ENCODE peak calls at places on chromosome 11, in four cellular contexts. R, P, E and F are unnamed samples.

GRCh38 chr11:61853698-61854169 is 25.6 kb downstream of the FADS2 start:
- DNase-seq in R (no peak), P (no peak), E (no peak), F (no peak)

GRCh38 chr11:13289081-13289480 is 11.5 kb downstream of the BMAL1 start:
- DNase-seq in R (no peak), P (no peak), E (no peak), F (no peak)

GRCh38 chr11:102495161-102496042 is 35.1 kb downstream of the MMP7 start:
- DNase-seq in R (no peak), P (no peak), E (peak), F (no peak)

GRCh38 chr11:2393111-2393868 is 7.3 kb upstream of the TSSC4 start:
- DNase-seq in R (no peak), P (no peak), E (peak), F (no peak)

GRCh38 chr11:33778682-33779081 is 4.4 kb upstream of the FBXO3 start:
- DNase-seq in R (no peak), P (no peak), E (no peak), F (no peak)

GRCh38 chr11:19253149-19253540 is 12.4 kb upstream of the E2F8 start:
- DNase-seq in R (no peak), P (no peak), E (no peak), F (no peak)

GRCh38 chr11:105719073-105719846 is 109.4 kb downstream of the GRIA4 start:
- DNase-seq in R (no peak), P (no peak), E (peak), F (no peak)

GRCh38 chr11:73194034-73194507 is 24.0 kb upstream of the P2RY2 start:
- DNase-seq in R (no peak), P (peak), E (no peak), F (no peak)

GRCh38 chr11:48002565-48002964 is 22.2 kb downstream of the PTPRJ start:
- DNase-seq in R (no peak), P (no peak), E (no peak), F (no peak)

GRCh38 chr11:614583-615452 is 932 bp downstream of the IRF7 start:
- DNase-seq in R (peak), P (peak), E (no peak), F (no peak)

GRCh38 chr11:91326751-91327150 is 897.9 kb upstream of the FAT3 start:
- DNase-seq in R (no peak), P (no peak), E (no peak), F (no peak)

GRCh38 chr11:612201-612960 is 3.4 kb downstream of the IRF7 start:
- DNase-seq in R (no peak), P (peak), E (no peak), F (no peak)

GRCh38 chr11:61777234-61778090 is 14.9 kb downstream of the TMEM258 start:
- DNase-seq in R (peak), P (peak), E (peak), F (no peak)

GRCh38 chr11:33257897-33258630 is 883 bp downstream of the HIPK3 start:
- DNase-seq in R (peak), P (peak), E (peak), F (peak)

GRCh38 chr11:120800206-120800605 is 223.7 kb upstream of the TBCEL start:
- DNase-seq in R (no peak), P (no peak), E (no peak), F (no peak)

GRCh38 chr11:88428959-88429358 is 91.4 kb upstream of the CTSC start:
- DNase-seq in R (no peak), P (no peak), E (no peak), F (no peak)

GRCh38 chr11:75714211-75714610 is 3.4 kb upstream of the MOGAT2 start:
- DNase-seq in R (no peak), P (no peak), E (no peak), F (no peak)

GRCh38 chr11:119206512-119207299 is 567 bp downstream of the CBL start:
- DNase-seq in R (no peak), P (peak), E (peak), F (peak)

GRCh38 chr11:114215871-114216803 is 80.1 kb upstream of the NNMT start:
- DNase-seq in R (no peak), P (no peak), E (no peak), F (no peak)

GRCh38 chr11:75242722-75243600 is 2.4 kb downstream of the TPBGL start:
- DNase-seq in R (no peak), P (no peak), E (no peak), F (no peak)

GRCh38 chr11:65695459-65696241 is 16.4 kb upstream of the KAT5 start:
- DNase-seq in R (no peak), P (no peak), E (no peak), F (no peak)

GRCh38 chr11:109522116-109522755 is 100.2 kb downstream of the C11orf87 start:
- DNase-seq in R (no peak), P (no peak), E (no peak), F (no peak)

GRCh38 chr11:109885006-109885405 is 208.2 kb upstream of the ZC3H12C start:
- DNase-seq in R (no peak), P (no peak), E (no peak), F (no peak)

GRCh38 chr11:87463486-87464102 is 425.9 kb downstream of the TMEM135 start:
- DNase-seq in R (no peak), P (no peak), E (peak), F (no peak)

GRCh38 chr11:65572356-65573043 is at the start of gene FAM89B:
- DNase-seq in R (peak), P (peak), E (peak), F (peak)

GRCh38 chr11:59141673-59142460 is 789 bp upstream of the FAM111A start:
- DNase-seq in R (no peak), P (no peak), E (no peak), F (no peak)

GRCh38 chr11:97234016-97234415 is 844.2 kb downstream of the JRKL start:
- DNase-seq in R (no peak), P (no peak), E (no peak), F (no peak)

GRCh38 chr11:68706237-68706636 is 21.9 kb downstream of the GAL start:
- DNase-seq in R (no peak), P (no peak), E (no peak), F (no peak)

GRCh38 chr11:12853652-12854296 is 155.3 kb upstream of the RASSF10 start:
- DNase-seq in R (no peak), P (peak), E (no peak), F (no peak)

GRCh38 chr11:35662061-35662648 is 420 bp upstream of the TRIM44 start:
- DNase-seq in R (no peak), P (no peak), E (peak), F (no peak)

GRCh38 chr11:14774738-14775137 is 117.3 kb downstream of the CYP2R1 start:
- DNase-seq in R (no peak), P (no peak), E (no peak), F (no peak)

GRCh38 chr11:14768789-14769188 is 123.2 kb downstream of the CYP2R1 start:
- DNase-seq in R (no peak), P (no peak), E (no peak), F (no peak)

GRCh38 chr11:14775897-14776296 is 116.1 kb downstream of the CYP2R1 start:
- DNase-seq in R (no peak), P (no peak), E (no peak), F (no peak)

DNA sequence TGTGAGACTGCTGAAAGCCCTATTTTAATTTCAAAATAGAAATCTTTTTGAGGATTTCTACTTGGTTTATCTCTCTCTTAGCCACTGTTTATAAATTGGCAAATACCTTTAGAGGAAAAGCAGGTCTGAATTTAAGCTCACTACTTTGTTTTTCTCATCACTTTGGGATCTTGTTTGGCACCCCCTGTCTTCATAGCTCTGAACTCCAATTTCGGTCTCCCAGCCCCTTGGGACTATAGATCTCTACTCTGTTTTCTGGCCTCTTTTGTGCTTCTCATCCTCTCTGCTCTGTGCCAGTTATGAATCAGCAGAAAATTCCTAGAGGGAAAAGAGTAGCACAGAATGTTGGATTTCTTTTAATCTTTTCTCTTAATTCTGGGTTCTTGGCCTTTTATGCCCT is 118.3 kb downstream of the CYP2R1 start:
- DNase-seq in R (no peak), P (no peak), E (no peak), F (no peak)
- TF ChIP-seq CTCF in R (no peak), P (no peak), E (no peak), F (peak)

DNA sequence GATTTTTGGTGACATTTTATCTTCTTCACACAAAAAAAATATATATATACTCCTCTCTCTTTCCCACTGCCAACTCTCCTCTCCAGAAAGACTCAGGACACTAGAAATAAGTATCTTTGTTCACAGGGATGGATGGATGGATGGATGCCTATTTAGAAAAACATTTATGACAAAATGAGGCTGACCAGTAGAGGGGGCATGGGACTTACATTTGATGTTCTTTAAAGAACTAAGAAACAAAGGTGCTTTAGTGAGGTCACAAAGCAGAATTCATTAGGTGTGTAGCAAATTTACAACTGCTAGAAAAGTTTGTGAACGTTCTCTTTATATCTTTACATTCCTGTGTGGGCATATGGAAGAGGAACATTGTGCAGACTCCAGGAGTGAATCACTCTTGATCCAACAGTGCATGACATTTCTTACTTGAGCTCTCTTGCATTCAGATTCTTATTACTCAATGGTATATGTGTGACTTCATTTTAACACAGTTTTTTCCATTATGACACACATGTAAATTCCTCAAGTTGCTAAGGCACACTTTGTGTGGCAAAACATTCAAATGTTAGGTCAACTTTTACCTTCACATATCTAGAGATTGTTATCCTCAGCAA is 15.8 kb upstream of the SIK2 start:
- DNase-seq in R (no peak), P (no peak), E (peak), F (no peak)
- TF ChIP-seq CTCF in R (peak), P (peak), E (peak), F (peak)

DNA sequence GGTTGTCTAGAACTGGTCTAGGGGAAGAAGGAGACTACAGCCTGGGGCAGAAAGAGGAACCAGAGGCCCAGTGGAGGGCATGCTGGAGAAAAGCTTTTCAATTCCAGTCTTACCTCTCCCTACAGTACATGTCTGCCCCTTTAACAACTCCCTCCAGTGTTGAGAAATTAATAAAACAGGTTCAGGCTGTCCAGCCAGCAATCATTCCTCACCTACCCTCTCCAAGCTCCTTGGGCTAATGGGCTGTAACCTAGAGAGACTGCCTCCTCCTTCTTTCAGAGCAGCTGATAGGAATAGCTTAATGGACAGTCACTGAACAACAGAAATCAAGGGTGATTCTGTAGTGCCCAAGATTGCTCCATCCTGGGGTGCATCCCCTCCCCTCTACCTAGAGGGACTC is 8.8 kb downstream of the SLC35F2 start:
- DNase-seq in R (no peak), P (no peak), E (no peak), F (no peak)
- TF ChIP-seq CTCF in R (no peak), P (no peak), E (no peak), F (no peak)

GRCh38 chr11:43504316-43504950 is 145.7 kb downstream of the TTC17 start:
- DNase-seq in R (no peak), P (peak), E (peak), F (peak)
- TF ChIP-seq CTCF in R (no peak), P (peak), E (peak), F (peak)

GRCh38 chr11:132114185-132114584 is 743.8 kb downstream of the NTM start:
- DNase-seq in R (no peak), P (no peak), E (peak), F (peak)
- TF ChIP-seq CTCF in R (no peak), P (no peak), E (no peak), F (peak)

GRCh38 chr11:10792385-10793068 is 16.2 kb downstream of the EIF4G2 start:
- DNase-seq in R (peak), P (peak), E (peak), F (peak)
- TF ChIP-seq CTCF in R (peak), P (peak), E (peak), F (peak)

GRCh38 chr11:104333977-104334376 is 170.0 kb upstream of the PDGFD start:
- DNase-seq in R (no peak), P (no peak), E (no peak), F (no peak)
- TF ChIP-seq CTCF in R (no peak), P (no peak), E (peak), F (peak)

GRCh38 chr11:70944636-70945035 is 307.7 kb downstream of the SHANK2 start:
- DNase-seq in R (no peak), P (no peak), E (no peak), F (no peak)
- TF ChIP-seq CTCF in R (no peak), P (no peak), E (no peak), F (peak)